ENCODE peak calls at places on chromosomes 5 and 9, in six cellular contexts. One of them, this sample, is unnamed.
A peak's percentile ranks its signal among the peaks of the same experiment; 100 is the strongest.

GRCh38 chr5:634191-634590 is 22.1 kb downstream of the CEP72 start:
- DNase-seq in heart right ventricle: no peak
- DNase-seq in suprapubic skin: peak; percentile 38
- DNase-seq in AG10803: no peak
- DNase-seq in neural progenitor cell: no peak
- DNase-seq in IMR-90: no peak
- DNase-seq in this sample: no peak

GRCh38 chr9:85114799-85115198 is 445.3 kb downstream of the NTRK2 start:
- DNase-seq in heart right ventricle: no peak
- DNase-seq in suprapubic skin: no peak
- DNase-seq in AG10803: no peak
- DNase-seq in neural progenitor cell: no peak
- DNase-seq in IMR-90: no peak
- DNase-seq in this sample: no peak

GRCh38 chr5:160685695-160686094 is 166.3 kb downstream of the ATP10B start:
- DNase-seq in heart right ventricle: no peak
- DNase-seq in suprapubic skin: no peak
- DNase-seq in AG10803: no peak
- DNase-seq in neural progenitor cell: peak; percentile 58
- DNase-seq in IMR-90: no peak
- DNase-seq in this sample: no peak

GRCh38 chr9:26170224-26170623 is 492.0 kb upstream of the TUSC1 start:
- DNase-seq in heart right ventricle: no peak
- DNase-seq in suprapubic skin: no peak
- DNase-seq in AG10803: peak; percentile 85
- DNase-seq in neural progenitor cell: no peak
- DNase-seq in IMR-90: no peak
- DNase-seq in this sample: peak; percentile 35

GRCh38 chr5:77101298-77101697 is 14.2 kb upstream of the ZBED3 start:
- DNase-seq in heart right ventricle: no peak
- DNase-seq in suprapubic skin: no peak
- DNase-seq in AG10803: peak; percentile 39
- DNase-seq in neural progenitor cell: no peak
- DNase-seq in IMR-90: peak; percentile 71
- DNase-seq in this sample: peak; percentile 48

GRCh38 chr9:131367445-131367844 is 26.4 kb upstream of the PRRC2B start:
- DNase-seq in heart right ventricle: no peak
- DNase-seq in suprapubic skin: no peak
- DNase-seq in AG10803: no peak
- DNase-seq in neural progenitor cell: no peak
- DNase-seq in IMR-90: no peak
- DNase-seq in this sample: no peak

GRCh38 chr5:135566422-135567416 is 12.1 kb downstream of the CXCL14 start:
- DNase-seq in heart right ventricle: no peak
- DNase-seq in suprapubic skin: no peak
- DNase-seq in AG10803: no peak
- DNase-seq in neural progenitor cell: no peak
- DNase-seq in IMR-90: no peak
- DNase-seq in this sample: no peak

GRCh38 chr9:83920469-83920941 is 727 bp downstream of the KIF27 start:
- DNase-seq in heart right ventricle: peak; percentile 50
- DNase-seq in suprapubic skin: no peak
- DNase-seq in AG10803: peak; percentile 35
- DNase-seq in neural progenitor cell: no peak
- DNase-seq in IMR-90: peak; percentile 38
- DNase-seq in this sample: peak; percentile 50

GRCh38 chr5:97021416-97021815 is 85.5 kb downstream of the LNPEP start:
- DNase-seq in heart right ventricle: no peak
- DNase-seq in suprapubic skin: no peak
- DNase-seq in AG10803: no peak
- DNase-seq in neural progenitor cell: no peak
- DNase-seq in IMR-90: no peak
- DNase-seq in this sample: no peak

GRCh38 chr5:27008604-27009564 is 29.5 kb downstream of the CDH9 start:
- DNase-seq in heart right ventricle: no peak
- DNase-seq in suprapubic skin: no peak
- DNase-seq in AG10803: no peak
- DNase-seq in neural progenitor cell: no peak
- DNase-seq in IMR-90: no peak
- DNase-seq in this sample: no peak
- TF ChIP-seq CTCF in heart right ventricle: no peak
- TF ChIP-seq CTCF in suprapubic skin: no peak
- TF ChIP-seq CTCF in AG10803: no peak
- TF ChIP-seq CTCF in neural progenitor cell: no peak
- TF ChIP-seq CTCF in IMR-90: no peak
- TF ChIP-seq CTCF in this sample: no peak

GRCh38 chr9:137453643-137454081 is 5.5 kb downstream of the NSMF start:
- DNase-seq in heart right ventricle: peak; percentile 70
- DNase-seq in suprapubic skin: peak; percentile 88
- DNase-seq in AG10803: peak; percentile 63
- DNase-seq in neural progenitor cell: peak; percentile 97
- DNase-seq in IMR-90: peak; percentile 58
- DNase-seq in this sample: peak; percentile 76
- H3K4me3 ChIP-seq in heart right ventricle: peak overlapping the region; percentile 35
- H3K4me3 ChIP-seq in suprapubic skin: peak overlapping the region; percentile 60
- H3K4me3 ChIP-seq in AG10803: peak overlapping the region; percentile 45
- H3K4me3 ChIP-seq in neural progenitor cell: peak overlapping the region; percentile 53
- H3K4me3 ChIP-seq in IMR-90: no peak overlapping the region
- H3K4me3 ChIP-seq in this sample: no peak overlapping the region

GRCh38 chr9:10232352-10232930 is 380.4 kb downstream of the PTPRD start:
- DNase-seq in heart right ventricle: no peak
- DNase-seq in suprapubic skin: no peak
- DNase-seq in AG10803: no peak
- DNase-seq in neural progenitor cell: no peak
- DNase-seq in IMR-90: peak; percentile 1
- DNase-seq in this sample: peak; percentile 14
- TF ChIP-seq CTCF in heart right ventricle: peak; percentile 30
- TF ChIP-seq CTCF in suprapubic skin: no peak
- TF ChIP-seq CTCF in AG10803: no peak
- TF ChIP-seq CTCF in neural progenitor cell: peak; percentile 30
- TF ChIP-seq CTCF in IMR-90: peak; percentile 26
- TF ChIP-seq CTCF in this sample: peak; percentile 24

DNA sequence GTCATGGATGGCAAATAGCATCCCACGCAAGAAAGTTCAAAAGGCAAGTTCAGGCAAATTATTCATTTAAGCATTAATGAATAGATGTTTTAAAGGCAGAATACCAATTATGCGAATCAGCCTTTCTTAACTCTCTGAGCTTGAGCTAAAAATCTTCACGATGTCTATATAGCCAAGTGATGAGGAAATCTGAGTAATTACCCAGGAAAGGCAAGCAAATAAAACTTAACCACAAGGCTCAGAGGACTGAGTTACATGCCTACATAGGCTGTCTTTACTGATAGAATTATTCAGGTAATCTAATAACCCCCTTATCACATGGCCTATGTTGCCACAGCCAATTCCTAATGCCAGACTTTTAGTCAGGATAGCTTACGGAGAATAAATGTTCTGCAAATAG is 120.8 kb upstream of the MTAP start:
- DNase-seq in heart right ventricle: no peak
- DNase-seq in suprapubic skin: no peak
- DNase-seq in AG10803: peak; percentile 89
- DNase-seq in neural progenitor cell: no peak
- DNase-seq in IMR-90: peak; percentile 85
- DNase-seq in this sample: peak; percentile 65
- H3K4me3 ChIP-seq in heart right ventricle: no peak overlapping the region
- H3K4me3 ChIP-seq in suprapubic skin: no peak overlapping the region
- H3K4me3 ChIP-seq in AG10803: no peak overlapping the region
- H3K4me3 ChIP-seq in neural progenitor cell: no peak overlapping the region
- H3K4me3 ChIP-seq in IMR-90: no peak overlapping the region
- H3K4me3 ChIP-seq in this sample: no peak overlapping the region

DNA sequence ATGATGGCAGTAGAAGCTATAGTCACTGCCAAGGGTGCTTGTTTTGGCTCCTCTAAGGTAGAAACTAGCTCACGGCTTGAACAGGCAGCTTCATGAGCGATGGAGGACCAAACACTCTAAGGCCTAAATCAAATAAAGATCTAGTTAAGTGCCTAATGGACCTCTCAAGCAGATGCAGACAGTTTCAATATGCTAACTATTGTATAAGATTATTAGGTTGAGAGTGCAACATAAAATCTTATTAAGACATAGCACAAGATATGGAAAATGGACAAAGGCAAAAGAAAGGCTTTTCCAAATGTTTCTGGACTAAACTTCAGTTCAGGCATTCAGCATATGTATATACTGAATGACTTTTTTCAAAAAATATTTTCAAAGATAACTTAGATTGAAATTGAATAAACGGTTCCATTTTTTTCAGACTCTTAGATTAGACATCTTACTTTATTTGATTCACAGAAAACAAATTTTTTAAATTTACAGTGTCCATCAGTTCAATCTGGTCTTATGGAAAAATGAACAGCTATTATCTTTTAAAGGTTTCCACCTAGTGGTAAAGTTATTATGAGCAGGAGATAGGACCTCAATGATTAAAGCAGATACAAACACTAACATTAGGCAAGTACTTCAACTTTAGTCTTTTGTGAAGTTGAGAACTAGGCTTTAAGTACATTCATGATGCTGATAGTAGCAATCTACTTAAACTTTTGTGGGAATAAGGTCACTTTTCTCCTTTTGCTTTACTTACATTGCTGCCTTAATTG is 1167.7 kb downstream of the MAT2B start:
- DNase-seq in heart right ventricle: no peak
- DNase-seq in suprapubic skin: no peak
- DNase-seq in AG10803: no peak
- DNase-seq in neural progenitor cell: no peak
- DNase-seq in IMR-90: peak; percentile 17
- DNase-seq in this sample: peak; percentile 1
- TF ChIP-seq CTCF in heart right ventricle: no peak
- TF ChIP-seq CTCF in suprapubic skin: no peak
- TF ChIP-seq CTCF in AG10803: no peak
- TF ChIP-seq CTCF in neural progenitor cell: peak; percentile 38
- TF ChIP-seq CTCF in IMR-90: peak; percentile 28
- TF ChIP-seq CTCF in this sample: peak; percentile 16

DNA sequence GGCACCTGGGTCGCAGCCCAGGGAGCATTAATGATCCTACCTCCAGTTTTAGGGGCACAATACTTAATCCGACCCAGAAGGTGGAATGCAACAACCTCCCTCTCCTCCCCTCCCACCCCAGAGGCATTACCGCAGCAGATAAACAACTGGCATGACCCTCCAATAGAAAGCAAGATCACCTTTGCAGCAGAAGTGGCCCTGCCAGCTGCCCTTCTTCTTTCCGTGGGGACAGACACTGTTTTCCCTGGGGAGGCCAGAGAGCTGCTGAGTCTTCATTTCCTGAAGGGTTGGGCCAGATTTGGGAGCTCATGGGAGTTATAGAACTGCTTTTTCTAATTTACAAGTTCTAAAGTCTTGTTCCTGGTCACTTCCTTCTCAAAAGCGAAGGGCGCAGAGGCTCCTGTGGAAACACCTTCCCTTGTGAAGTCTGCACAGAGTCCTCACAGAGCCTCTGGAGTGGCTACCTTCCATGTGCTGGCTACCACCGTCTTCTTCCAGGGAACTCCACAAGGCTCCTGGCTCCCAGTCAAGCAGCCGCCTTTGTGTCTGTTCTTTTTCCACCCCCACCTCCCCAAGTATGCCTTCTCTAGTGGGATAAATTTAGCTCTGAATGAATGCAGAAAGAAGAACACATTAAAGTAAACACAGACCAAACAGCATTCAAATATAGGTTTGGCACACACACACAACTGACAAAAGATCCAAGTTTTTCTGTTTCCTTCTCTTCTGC is 8.0 kb upstream of the PALM2AKAP2 start:
- DNase-seq in heart right ventricle: peak; percentile 78
- DNase-seq in suprapubic skin: no peak
- DNase-seq in AG10803: peak; percentile 52
- DNase-seq in neural progenitor cell: no peak
- DNase-seq in IMR-90: peak; percentile 64
- DNase-seq in this sample: peak; percentile 38
- H3K4me3 ChIP-seq in heart right ventricle: no peak overlapping the region
- H3K4me3 ChIP-seq in suprapubic skin: no peak overlapping the region
- H3K4me3 ChIP-seq in AG10803: no peak overlapping the region
- H3K4me3 ChIP-seq in neural progenitor cell: no peak overlapping the region
- H3K4me3 ChIP-seq in IMR-90: no peak overlapping the region
- H3K4me3 ChIP-seq in this sample: no peak overlapping the region

GRCh38 chr9:19036611-19037010 is 3.6 kb upstream of the SAXO1 start:
- DNase-seq in heart right ventricle: no peak
- DNase-seq in suprapubic skin: no peak
- DNase-seq in AG10803: no peak
- DNase-seq in neural progenitor cell: no peak
- DNase-seq in IMR-90: no peak
- DNase-seq in this sample: no peak
- TF ChIP-seq CTCF in heart right ventricle: no peak
- TF ChIP-seq CTCF in suprapubic skin: no peak
- TF ChIP-seq CTCF in AG10803: no peak
- TF ChIP-seq CTCF in neural progenitor cell: no peak
- TF ChIP-seq CTCF in IMR-90: no peak
- TF ChIP-seq CTCF in this sample: no peak

GRCh38 chr9:114362394-114362793 is 25.4 kb downstream of the AKNA start:
- DNase-seq in heart right ventricle: no peak
- DNase-seq in suprapubic skin: no peak
- DNase-seq in AG10803: no peak
- DNase-seq in neural progenitor cell: no peak
- DNase-seq in IMR-90: no peak
- DNase-seq in this sample: no peak

GRCh38 chr9:114363424-114363823 is 24.4 kb downstream of the AKNA start:
- DNase-seq in heart right ventricle: no peak
- DNase-seq in suprapubic skin: no peak
- DNase-seq in AG10803: no peak
- DNase-seq in neural progenitor cell: no peak
- DNase-seq in IMR-90: no peak
- DNase-seq in this sample: no peak

GRCh38 chr9:114364528-114365041 is 23.2 kb downstream of the AKNA start:
- DNase-seq in heart right ventricle: no peak
- DNase-seq in suprapubic skin: no peak
- DNase-seq in AG10803: no peak
- DNase-seq in neural progenitor cell: no peak
- DNase-seq in IMR-90: no peak
- DNase-seq in this sample: no peak

GRCh38 chr9:114365194-114365593 is 22.6 kb downstream of the AKNA start:
- DNase-seq in heart right ventricle: no peak
- DNase-seq in suprapubic skin: no peak
- DNase-seq in AG10803: no peak
- DNase-seq in neural progenitor cell: no peak
- DNase-seq in IMR-90: no peak
- DNase-seq in this sample: no peak

DNA sequence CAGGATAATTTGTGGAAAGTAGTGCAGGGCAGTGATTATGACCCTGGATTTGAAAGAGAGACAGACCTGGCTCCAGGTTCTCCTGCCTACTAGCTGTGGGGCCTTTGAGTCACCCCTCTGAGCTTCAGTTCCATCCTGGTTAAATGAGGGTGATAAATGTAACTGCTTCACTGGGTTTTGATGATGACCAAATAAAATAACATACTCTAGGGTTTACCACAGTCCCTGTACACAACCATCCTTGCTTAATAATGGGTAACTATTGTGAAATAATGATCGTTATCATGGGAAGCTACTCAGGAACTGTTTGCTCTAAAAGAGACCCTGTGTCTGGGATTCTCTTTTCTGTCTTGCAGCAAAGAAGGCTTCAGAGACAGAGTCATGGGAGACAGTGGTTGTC is 23.7 kb downstream of the AKNA start:
- DNase-seq in heart right ventricle: no peak
- DNase-seq in suprapubic skin: no peak
- DNase-seq in AG10803: peak; percentile 92
- DNase-seq in neural progenitor cell: no peak
- DNase-seq in IMR-90: peak; percentile 85
- DNase-seq in this sample: peak; percentile 87
- H3K4me3 ChIP-seq in heart right ventricle: no peak overlapping the region
- H3K4me3 ChIP-seq in suprapubic skin: no peak overlapping the region
- H3K4me3 ChIP-seq in AG10803: no peak overlapping the region
- H3K4me3 ChIP-seq in neural progenitor cell: no peak overlapping the region
- H3K4me3 ChIP-seq in IMR-90: no peak overlapping the region
- H3K4me3 ChIP-seq in this sample: no peak overlapping the region

This sample was measured in fibroblast of pulmonary artery.